ENCODE peak calls at places on chromosomes 3 and 15, in seven cellular contexts. H, V, M, I, P, G and W are unnamed samples.

GRCh38 chr3:134308350-134308891 is 57.8 kb upstream of the RYK start:
- DNase-seq in M (peak; percentile 72), P (peak; percentile 78), G (peak; percentile 77), V (peak; percentile 87), I (peak; percentile 88), H (peak; percentile 74), W (peak; percentile 71)

GRCh38 chr15:72169921-72170611 is 27.5 kb downstream of the GRAMD2A start:
- DNase-seq in I (no peak), H (no peak), P (no peak), V (no peak), M (no peak), G (no peak), W (no peak)

GRCh38 chr15:57111002-57111401 is 192.6 kb downstream of the TCF12 start:
- DNase-seq in P (no peak), M (no peak), G (no peak), H (no peak), V (no peak), I (no peak), W (no peak)

GRCh38 chr15:58330836-58331561 is 100.8 kb upstream of the LIPC start:
- DNase-seq in H (no peak), I (no peak), P (no peak), G (no peak), M (peak; percentile 19), V (no peak), W (no peak)

GRCh38 chr3:187802203-187802927 is 57.1 kb upstream of the BCL6 start:
- DNase-seq in I (no peak), V (no peak), M (no peak), H (no peak), P (no peak), G (no peak), W (no peak)

GRCh38 chr3:23671901-23672589 is 133.7 kb upstream of the UBE2E1 start:
- DNase-seq in M (no peak), I (no peak), V (no peak), G (no peak), H (no peak), P (no peak), W (peak; percentile 20)

GRCh38 chr3:119731545-119732343 is 28.9 kb downstream of the CFAP91 start:
- DNase-seq in V (no peak), P (peak; percentile 18), M (no peak), I (no peak), G (no peak), H (no peak), W (no peak)

GRCh38 chr3:179175358-179175757 is 27.2 kb downstream of the PIK3CA start:
- DNase-seq in I (no peak), H (no peak), P (no peak), G (no peak), M (no peak), V (no peak), W (no peak)

GRCh38 chr3:87167634-87168456 is 59.3 kb upstream of the CHMP2B start:
- DNase-seq in M (peak; percentile 46), P (peak; percentile 48), V (no peak), I (no peak), H (peak; percentile 44), G (no peak), W (peak; percentile 2)

GRCh38 chr3:194327030-194327413 is 24.1 kb downstream of the CPN2 start:
- DNase-seq in P (peak; percentile 33), I (no peak), H (no peak), G (no peak), V (no peak), M (no peak), W (no peak)

GRCh38 chr3:53042654-53043053 is 3.2 kb downstream of the SFMBT1 start:
- DNase-seq in H (no peak), G (no peak), P (no peak), I (no peak), M (no peak), V (no peak), W (no peak)

GRCh38 chr3:15305366-15305844 is 27.0 kb downstream of the SH3BP5 start:
- DNase-seq in M (no peak), G (no peak), I (no peak), V (no peak), P (peak; percentile 7), H (no peak), W (no peak)

GRCh38 chr15:69131362-69132215 is 28.8 kb upstream of the GLCE start:
- DNase-seq in I (no peak), G (no peak), V (no peak), P (no peak), H (no peak), M (peak; percentile 16), W (no peak)

GRCh38 chr15:22735781-22736180 is 50.7 kb upstream of the NIPA1 start:
- DNase-seq in H (no peak), I (no peak), G (no peak), M (no peak), P (no peak), V (no peak), W (no peak)

GRCh38 chr15:60471314-60471713 is 7.6 kb downstream of the ICE2 start:
- DNase-seq in V (no peak), I (no peak), M (no peak), H (no peak), G (no peak), P (no peak), W (no peak)

GRCh38 chr3:52805270-52806039 is 10.9 kb downstream of the ITIH3 start:
- DNase-seq in M (no peak), H (no peak), V (no peak), G (no peak), P (no peak), I (no peak), W (no peak)

GRCh38 chr3:122903171-122903570 is 108.3 kb downstream of the SLC49A4 start:
- DNase-seq in G (no peak), V (no peak), I (no peak), M (no peak), P (no peak), H (no peak), W (no peak)

GRCh38 chr15:47817825-47818681 is 100.7 kb downstream of the SEMA6D start:
- DNase-seq in H (no peak), I (no peak), P (no peak), G (no peak), V (no peak), M (no peak), W (no peak)

GRCh38 chr15:70259030-70259424 is 161.3 kb upstream of the TLE3 start:
- DNase-seq in V (peak; percentile 65), I (peak; percentile 72), M (peak; percentile 56), H (peak; percentile 57), G (peak; percentile 82), P (no peak), W (no peak)

GRCh38 chr15:77798847-77799246 is 166.1 kb upstream of the LINGO1 start:
- DNase-seq in P (no peak), H (no peak), I (no peak), G (no peak), M (no peak), V (no peak), W (no peak)

GRCh38 chr15:78907577-78907976 is 34.9 kb downstream of the MORF4L1 start:
- DNase-seq in M (peak; percentile 24), I (no peak), P (peak; percentile 33), V (no peak), G (no peak), H (no peak), W (no peak)

GRCh38 chr3:12708584-12709192 is 44.8 kb upstream of the RAF1 start:
- DNase-seq in G (no peak), H (no peak), M (no peak), V (no peak), P (peak; percentile 80), I (no peak), W (peak; percentile 41)

GRCh38 chr3:65181397-65181871 is 493.6 kb upstream of the ADAMTS9 start:
- DNase-seq in I (no peak), H (no peak), P (no peak), V (no peak), G (no peak), M (no peak), W (no peak)

GRCh38 chr15:49982586-49982985 is 136.4 kb downstream of the ATP8B4 start:
- DNase-seq in G (no peak), V (no peak), P (no peak), M (no peak), H (no peak), I (no peak), W (no peak)

GRCh38 chr3:124831631-124832184 is 55.5 kb downstream of the ITGB5 start:
- DNase-seq in I (no peak), M (no peak), V (no peak), G (no peak), H (no peak), P (no peak), W (no peak)

GRCh38 chr3:102156426-102156825 is 278.4 kb upstream of the ZPLD1 start:
- DNase-seq in V (no peak), G (no peak), P (peak; percentile 81), H (no peak), I (no peak), M (no peak), W (peak; percentile 77)

GRCh38 chr15:61049934-61050333 is 179.2 kb downstream of the RORA start:
- DNase-seq in V (no peak), G (no peak), M (no peak), P (peak; percentile 66), I (no peak), H (no peak), W (peak; percentile 15)

GRCh38 chr3:183984749-183985729 is 32.6 kb downstream of the ABCC5 start:
- DNase-seq in M (no peak), V (no peak), H (no peak), G (no peak), P (no peak), I (no peak), W (no peak)

GRCh38 chr3:156910022-156910421 is 83.9 kb downstream of the LEKR1 start:
- DNase-seq in V (no peak), G (no peak), H (no peak), P (no peak), I (no peak), M (no peak), W (no peak)

GRCh38 chr15:70065006-70065722 is 32.6 kb downstream of the TLE3 start:
- DNase-seq in G (peak; percentile 9), P (no peak), H (no peak), M (no peak), V (peak; percentile 56), I (no peak), W (no peak)

GRCh38 chr15:96088592-96088991 is 241.9 kb upstream of the NR2F2 start:
- DNase-seq in M (no peak), H (no peak), G (no peak), P (no peak), I (no peak), V (no peak), W (no peak)